ENCODE peak calls at places on chromosomes 7 and 10, in four cellular contexts. A is activated naive CD8-positive, alpha-beta T cell treated with anti-CD3 and anti-CD28 coated beads for 36 hours; V is mucosa of gallbladder; U is HEK293T. M is an unnamed sample.

GRCh38 chr7:120550494-120551048 is 277.6 kb downstream of the KCND2 start:
- DNase-seq in A (no peak), V (no peak), U (no peak), M (no peak)

GRCh38 chr7:28718042-28718452 is 240.1 kb downstream of the TRIL start:
- DNase-seq in A (no peak), V (no peak), U (no peak), M (no peak)

GRCh38 chr7:8418627-8419245 is 14.7 kb upstream of the NXPH1 start:
- DNase-seq in A (no peak), V (peak; percentile 59), U (peak; percentile 25), M (peak; percentile 50)

GRCh38 chr10:89644691-89644966 is 413 bp downstream of the PANK1 start:
- DNase-seq in A (no peak), V (peak; percentile 11), U (peak; percentile 41), M (no peak)

GRCh38 chr7:16502303-16502702 is 24.3 kb upstream of the LRRC72 start:
- DNase-seq in A (no peak), V (no peak), U (no peak), M (no peak)

GRCh38 chr10:31618541-31619291 is 299.7 kb downstream of the ZEB1 start:
- DNase-seq in A (no peak), V (no peak), U (no peak), M (no peak)

GRCh38 chr10:29865700-29866355 is 193.6 kb downstream of the JCAD start:
- DNase-seq in A (no peak), V (no peak), U (no peak), M (no peak)

GRCh38 chr10:79159141-79159619 is 90.4 kb downstream of the ZMIZ1 start:
- DNase-seq in A (no peak), V (no peak), U (no peak), M (no peak)

GRCh38 chr10:14396441-14397048 is 65.8 kb upstream of the FRMD4A start:
- DNase-seq in A (no peak), V (no peak), U (peak; percentile 46), M (no peak)

GRCh38 chr10:12704488-12704887 is 297.0 kb downstream of the CCDC3 start:
- DNase-seq in A (no peak), V (no peak), U (no peak), M (no peak)

GRCh38 chr7:144723311-144723710 is 112.5 kb downstream of the TPK1 start:
- DNase-seq in A (no peak), V (no peak), U (no peak), M (no peak)

GRCh38 chr10:77737608-77738007 is 100.0 kb upstream of the KCNMA1 start:
- DNase-seq in A (no peak), V (no peak), U (no peak), M (no peak)

GRCh38 chr7:155306677-155307470 is 9.2 kb downstream of the INSIG1 start:
- DNase-seq in A (no peak), V (no peak), U (no peak), M (no peak)

GRCh38 chr10:21174670-21175495 is 277.8 kb upstream of the NEBL start:
- DNase-seq in A (no peak), V (no peak), U (no peak), M (no peak)

GRCh38 chr7:132307465-132307864 is 268.8 kb downstream of the PLXNA4 start:
- DNase-seq in A (no peak), V (no peak), U (no peak), M (no peak)

GRCh38 chr10:22712959-22713852 is 1.2 kb downstream of the PIP4K2A start:
- DNase-seq in A (peak; percentile 43), V (no peak), U (peak; percentile 50), M (no peak)

GRCh38 chr10:52442576-52442975 is 128.5 kb downstream of the DKK1 start:
- DNase-seq in A (no peak), V (no peak), U (no peak), M (no peak)

GRCh38 chr10:76202777-76203176 is 771.4 kb downstream of the LRMDA start:
- DNase-seq in A (no peak), V (no peak), U (no peak), M (no peak)

GRCh38 chr10:95485445-95485844 is 75.7 kb downstream of the SORBS1 start:
- DNase-seq in A (no peak), V (no peak), U (no peak), M (no peak)

GRCh38 chr10:69073731-69074130 is 14.2 kb upstream of the SRGN start:
- DNase-seq in A (no peak), V (no peak), U (no peak), M (peak; percentile 83)